ENCODE peak calls at places on chromosomes 2 and 18, in ten cellular contexts. I, T, P, X, A, J, U, F, H and G are unnamed samples.

GRCh38 chr2:222357930-222358329 is 59.1 kb upstream of the PAX3 start:
- DNase-seq in I (no peak), T (no peak), P (no peak), X (no peak), A (no peak), J (no peak), U (no peak), F (no peak), H (no peak), G (no peak)

GRCh38 chr2:57022496-57022895 is 838.7 kb downstream of the CCDC85A start:
- DNase-seq in I (no peak), T (no peak), P (no peak), X (no peak), A (no peak), J (no peak), U (no peak), F (no peak), H (no peak), G (no peak)

GRCh38 chr2:46276652-46277051 is 20.6 kb upstream of the EPAS1 start:
- DNase-seq in I (no peak), T (no peak), P (peak), X (peak), A (no peak), J (no peak), U (no peak), F (peak), H (no peak), G (no peak)

GRCh38 chr2:69619725-69620124 is 23.8 kb downstream of the AAK1 start:
- DNase-seq in I (no peak), T (no peak), P (no peak), X (no peak), A (no peak), J (no peak), U (peak), F (no peak), H (no peak), G (no peak)

GRCh38 chr2:132676999-132677398 is 7.0 kb upstream of the LYPD1 start:
- DNase-seq in I (no peak), T (no peak), P (no peak), X (no peak), A (no peak), J (no peak), U (no peak), F (no peak), H (no peak), G (no peak)

GRCh38 chr2:240886678-240887574 is 9.0 kb downstream of the MAB21L4 start:
- DNase-seq in I (peak), T (no peak), P (no peak), X (no peak), A (no peak), J (no peak), U (no peak), F (no peak), H (no peak), G (peak)

GRCh38 chr18:45621068-45621511 is 5.8 kb downstream of the SLC14A2 start:
- DNase-seq in I (no peak), T (no peak), P (peak), X (peak), A (peak), J (peak), U (peak), F (peak), H (peak), G (no peak)

GRCh38 chr2:112869258-112869842 is 32.8 kb upstream of the IL1B start:
- DNase-seq in I (peak), T (no peak), P (no peak), X (peak), A (peak), J (peak), U (peak), F (no peak), H (peak), G (peak)

GRCh38 chr2:179936654-179937053 is 70.4 kb downstream of the CWC22 start:
- DNase-seq in I (no peak), T (no peak), P (no peak), X (peak), A (peak), J (no peak), U (no peak), F (no peak), H (peak), G (no peak)

GRCh38 chr2:163155279-163155883 is 316.8 kb upstream of the KCNH7 start:
- DNase-seq in I (no peak), T (peak), P (peak), X (peak), A (no peak), J (no peak), U (no peak), F (no peak), H (no peak), G (no peak)

GRCh38 chr18:6370886-6371635 is 43.6 kb downstream of the L3MBTL4 start:
- DNase-seq in I (no peak), T (peak), P (no peak), X (no peak), A (peak), J (no peak), U (peak), F (no peak), H (peak), G (peak)

GRCh38 chr18:3554811-3555427 is 104.9 kb downstream of the TGIF1 start:
- DNase-seq in I (no peak), T (no peak), P (no peak), X (no peak), A (no peak), J (no peak), U (no peak), F (no peak), H (no peak), G (no peak)

GRCh38 chr2:220191031-220191430 is 563.6 kb downstream of the SLC4A3 start:
- DNase-seq in I (no peak), T (no peak), P (no peak), X (peak), A (no peak), J (no peak), U (no peak), F (peak), H (no peak), G (no peak)

GRCh38 chr18:69817335-69817935 is 130.2 kb downstream of the CD226 start:
- DNase-seq in I (no peak), T (no peak), P (no peak), X (peak), A (no peak), J (no peak), U (no peak), F (peak), H (peak), G (no peak)

GRCh38 chr2:102932521-102932920 is 170.7 kb downstream of the TMEM182 start:
- DNase-seq in I (no peak), T (peak), P (no peak), X (peak), A (no peak), J (no peak), U (peak), F (no peak), H (no peak), G (no peak)

GRCh38 chr2:180385601-180386201 is 378.6 kb upstream of the CWC22 start:
- DNase-seq in I (no peak), T (no peak), P (no peak), X (peak), A (no peak), J (no peak), U (no peak), F (peak), H (no peak), G (no peak)

GRCh38 chr18:75309564-75309963 is 99.0 kb downstream of the TSHZ1 start:
- DNase-seq in I (no peak), T (no peak), P (no peak), X (no peak), A (no peak), J (no peak), U (no peak), F (no peak), H (no peak), G (no peak)

GRCh38 chr2:107669335-107669734 is 157.4 kb upstream of the RGPD4 start:
- DNase-seq in I (no peak), T (no peak), P (no peak), X (peak), A (no peak), J (no peak), U (no peak), F (peak), H (no peak), G (no peak)

GRCh38 chr2:198114064-198114463 is 309.7 kb downstream of the PLCL1 start:
- DNase-seq in I (no peak), T (no peak), P (no peak), X (no peak), A (no peak), J (no peak), U (no peak), F (no peak), H (no peak), G (no peak)

GRCh38 chr2:160257742-160258577 is 57.9 kb upstream of the ITGB6 start:
- DNase-seq in I (no peak), T (no peak), P (no peak), X (no peak), A (no peak), J (no peak), U (no peak), F (no peak), H (no peak), G (no peak)

GRCh38 chr2:188456114-188456909 is 164.6 kb downstream of the GULP1 start:
- DNase-seq in I (no peak), T (no peak), P (no peak), X (no peak), A (no peak), J (no peak), U (no peak), F (no peak), H (no peak), G (no peak)

GRCh38 chr2:237874585-237875161 is 15.2 kb downstream of the RAMP1 start:
- DNase-seq in I (peak), T (no peak), P (peak), X (peak), A (no peak), J (no peak), U (no peak), F (peak), H (no peak), G (peak)

GRCh38 chr2:33033524-33034150 is 86.9 kb downstream of the LTBP1 start:
- DNase-seq in I (no peak), T (no peak), P (no peak), X (peak), A (no peak), J (no peak), U (no peak), F (peak), H (no peak), G (no peak)

GRCh38 chr2:143629344-143629743 is 500.1 kb downstream of the ARHGAP15 start:
- DNase-seq in I (no peak), T (peak), P (no peak), X (no peak), A (no peak), J (no peak), U (no peak), F (peak), H (no peak), G (no peak)

GRCh38 chr18:5914016-5914415 is 18.7 kb upstream of the TMEM200C start:
- DNase-seq in I (no peak), T (no peak), P (no peak), X (no peak), A (no peak), J (no peak), U (no peak), F (peak), H (no peak), G (no peak)

GRCh38 chr2:203122317-203122998 is 107.8 kb downstream of the NBEAL1 start:
- DNase-seq in I (no peak), T (no peak), P (peak), X (no peak), A (no peak), J (no peak), U (no peak), F (no peak), H (no peak), G (no peak)

GRCh38 chr18:8431036-8431435 is 178.2 kb upstream of the RAB12 start:
- DNase-seq in I (no peak), T (no peak), P (no peak), X (no peak), A (no peak), J (no peak), U (no peak), F (no peak), H (no peak), G (no peak)

GRCh38 chr2:108536133-108536780 is 2.0 kb downstream of the LIMS1 start:
- DNase-seq in I (no peak), T (peak), P (no peak), X (peak), A (no peak), J (no peak), U (no peak), F (peak), H (no peak), G (no peak)

GRCh38 chr2:10614940-10615339 is 74.8 kb downstream of the NOL10 start:
- DNase-seq in I (no peak), T (no peak), P (no peak), X (peak), A (peak), J (no peak), U (no peak), F (no peak), H (peak), G (no peak)

GRCh38 chr2:166805753-166806152 is 82.5 kb upstream of the XIRP2 start:
- DNase-seq in I (no peak), T (no peak), P (no peak), X (no peak), A (no peak), J (no peak), U (no peak), F (no peak), H (no peak), G (no peak)

GRCh38 chr2:109356251-109357035 is 227.4 kb downstream of the SH3RF3 start:
- DNase-seq in I (no peak), T (no peak), P (no peak), X (peak), A (no peak), J (no peak), U (no peak), F (no peak), H (no peak), G (no peak)

GRCh38 chr2:163774862-163775261 is 39.1 kb upstream of the FIGN start:
- DNase-seq in I (no peak), T (peak), P (peak), X (peak), A (no peak), J (no peak), U (no peak), F (peak), H (no peak), G (no peak)

GRCh38 chr2:37181726-37182684 is 6.5 kb downstream of the SULT6B1 start:
- DNase-seq in I (no peak), T (no peak), P (no peak), X (no peak), A (no peak), J (no peak), U (no peak), F (no peak), H (no peak), G (no peak)

GRCh38 chr2:160407393-160408204 is 86.0 kb downstream of the RBMS1 start:
- DNase-seq in I (peak), T (no peak), P (peak), X (peak), A (peak), J (peak), U (peak), F (peak), H (peak), G (peak)

GRCh38 chr2:10078704-10079191 is 1.5 kb downstream of the CYS1 start:
- DNase-seq in I (no peak), T (no peak), P (no peak), X (no peak), A (no peak), J (no peak), U (no peak), F (no peak), H (no peak), G (no peak)

DNA sequence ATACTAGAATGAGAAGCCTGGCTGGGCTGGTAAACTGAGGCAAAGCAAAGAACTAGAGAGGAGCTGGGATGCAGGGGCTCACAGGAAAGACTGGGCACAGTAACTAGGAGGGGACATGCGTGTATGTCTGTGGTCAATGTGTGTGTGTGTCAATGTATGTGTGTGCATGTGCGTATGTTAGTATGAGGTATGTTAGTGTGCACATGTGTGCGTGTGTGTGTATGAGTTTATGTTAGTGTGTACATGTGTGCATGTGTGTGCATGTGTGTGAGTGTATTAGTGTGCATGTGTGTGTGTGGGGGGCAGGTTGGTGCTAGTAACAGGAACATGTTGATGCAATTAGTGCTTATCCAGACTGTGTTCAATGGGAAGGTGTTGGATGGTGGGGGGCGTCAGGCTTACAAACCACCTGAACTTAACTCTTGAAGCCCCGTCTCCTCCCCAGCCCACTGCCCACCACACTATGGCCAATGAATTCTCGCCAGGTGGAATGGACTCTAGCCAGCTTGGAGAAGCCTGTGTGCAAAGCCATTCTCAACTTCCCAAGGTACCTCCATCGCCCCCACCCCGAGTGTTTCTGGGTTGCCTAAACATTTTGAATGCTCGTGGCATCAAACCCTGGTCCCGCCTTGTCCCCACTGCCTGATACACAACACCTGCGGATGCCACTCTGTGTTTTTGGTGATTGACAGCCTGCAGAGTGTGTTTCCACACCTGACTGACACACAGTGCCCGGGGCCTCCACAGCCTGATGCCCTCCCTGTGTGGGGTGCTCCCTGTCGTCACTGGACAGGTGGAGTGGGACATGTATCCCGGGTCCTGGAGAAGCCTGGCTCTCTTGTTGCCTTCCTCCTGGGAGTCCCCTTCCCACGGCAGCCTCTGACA is 90.1 kb upstream of the ASB18 start:
- DNase-seq in I (no peak), T (no peak), P (no peak), X (no peak), A (no peak), J (no peak), U (no peak), F (no peak), H (no peak), G (no peak)
- TF ChIP-seq CTCF in I (no peak), T (no peak), P (no peak), X (no peak), A (no peak), J (no peak), U (no peak), F (no peak), H (no peak), G (no peak)

GRCh38 chr2:157439792-157440186 is 4.1 kb downstream of the CYTIP start:
- DNase-seq in I (no peak), T (no peak), P (no peak), X (no peak), A (peak), J (no peak), U (no peak), F (no peak), H (peak), G (no peak)
- H3K4me3 ChIP-seq in I (no peak), T (no peak), P (no peak), X (no peak), A (peak), J (peak), U (no peak), F (no peak), H (peak), G (peak)

GRCh38 chr2:55932843-55933242 is 9.3 kb upstream of the EFEMP1 start:
- DNase-seq in I (no peak), T (no peak), P (no peak), X (no peak), A (no peak), J (no peak), U (no peak), F (no peak), H (no peak), G (no peak)

GRCh38 chr2:55934337-55934736 is 10.8 kb upstream of the EFEMP1 start:
- DNase-seq in I (no peak), T (no peak), P (no peak), X (no peak), A (no peak), J (no peak), U (no peak), F (no peak), H (no peak), G (no peak)

DNA sequence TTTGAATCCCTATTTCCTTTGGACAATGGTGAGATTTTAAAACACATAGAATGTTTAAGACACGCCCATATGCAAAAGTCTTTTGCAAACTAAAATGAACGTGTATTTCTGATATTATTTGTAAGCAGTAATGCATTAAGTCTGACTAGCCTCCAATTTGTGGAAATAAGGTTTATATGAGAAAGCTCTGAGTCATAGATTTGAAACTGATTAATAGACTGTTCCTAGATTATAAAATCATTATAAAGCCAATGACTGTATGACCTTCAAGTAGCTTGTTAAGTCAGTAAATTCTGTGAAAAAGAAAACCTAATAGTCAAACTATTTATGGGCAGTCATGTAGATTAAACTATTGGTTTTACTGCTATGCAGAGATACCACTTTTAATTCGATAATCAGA is 12.8 kb upstream of the EFEMP1 start:
- DNase-seq in I (no peak), T (no peak), P (no peak), X (no peak), A (no peak), J (no peak), U (no peak), F (no peak), H (no peak), G (no peak)
- TF ChIP-seq CTCF in I (no peak), T (no peak), P (no peak), X (no peak), A (no peak), J (no peak), U (no peak), F (no peak), H (no peak), G (no peak)

GRCh38 chr18:79615091-79615490 is 64.5 kb upstream of the CTDP1 start:
- DNase-seq in I (peak), T (no peak), P (no peak), X (no peak), A (no peak), J (no peak), U (no peak), F (no peak), H (no peak), G (peak)

GRCh38 chr18:79617521-79618500 is 61.8 kb upstream of the CTDP1 start:
- DNase-seq in I (peak), T (no peak), P (no peak), X (no peak), A (no peak), J (no peak), U (no peak), F (no peak), H (no peak), G (peak)

GRCh38 chr18:79615586-79615985 is 64.0 kb upstream of the CTDP1 start:
- DNase-seq in I (peak), T (no peak), P (no peak), X (no peak), A (no peak), J (no peak), U (no peak), F (no peak), H (no peak), G (no peak)

GRCh38 chr18:79614211-79615028 is 65.2 kb upstream of the CTDP1 start:
- DNase-seq in I (peak), T (no peak), P (no peak), X (no peak), A (no peak), J (no peak), U (no peak), F (no peak), H (no peak), G (peak)

GRCh38 chr18:79616651-79617518 is 62.7 kb upstream of the CTDP1 start:
- DNase-seq in I (peak), T (no peak), P (no peak), X (no peak), A (peak), J (no peak), U (no peak), F (no peak), H (no peak), G (peak)
- H3K4me3 ChIP-seq in I (peak), T (peak), P (no peak), X (no peak), A (peak), J (peak), U (no peak), F (peak), H (no peak), G (no peak)